ENCODE peak calls at places on chromosomes 3 and 15, in five cellular contexts. C is upper lobe of right lung, Q is SJCRH30, L is OCI-LY7, E is heart left ventricle. P is an unnamed sample.

GRCh38 chr15:86647810-86648440 is 568.3 kb downstream of the AGBL1 start:
- DNase-seq in L (no peak), E (no peak), C (no peak), Q (no peak), P (no peak)

GRCh38 chr3:139388961-139389551 is 391 bp downstream of the COPB2 start:
- DNase-seq in L (peak; percentile 39), E (no peak), C (no peak), Q (no peak), P (no peak)

GRCh38 chr3:17949116-17949515 is 206.7 kb upstream of the TBC1D5 start:
- DNase-seq in Q (no peak), C (no peak), L (peak; percentile 16), E (no peak), P (no peak)

GRCh38 chr3:160601288-160601687 is 35.9 kb upstream of the KPNA4 start:
- DNase-seq in Q (no peak), C (no peak), L (no peak), E (no peak), P (no peak)

GRCh38 chr15:50911001-50911400 is 2.5 kb downstream of the AP4E1 start:
- DNase-seq in C (no peak), L (no peak), E (no peak), Q (no peak), P (peak; percentile 58)

GRCh38 chr15:67820992-67821783 is 4.1 kb upstream of the SKOR1 start:
- DNase-seq in Q (no peak), E (peak; percentile 79), L (no peak), C (peak; percentile 76), P (peak; percentile 53)

GRCh38 chr3:177071496-177072156 is 125.7 kb downstream of the TBL1XR1 start:
- DNase-seq in C (no peak), Q (peak; percentile 53), L (no peak), E (no peak), P (no peak)

GRCh38 chr3:126487151-126487771 is 11.6 kb upstream of the ZXDC start:
- DNase-seq in Q (no peak), L (peak; percentile 11), C (no peak), E (peak; percentile 64), P (peak; percentile 73)

GRCh38 chr3:60886518-60886917 is 364.7 kb downstream of the FHIT start:
- DNase-seq in E (no peak), L (no peak), C (no peak), Q (no peak), P (peak; percentile 15)

GRCh38 chr3:98894791-98895576 is 6.5 kb downstream of the DCBLD2 start:
- DNase-seq in Q (no peak), C (no peak), E (no peak), L (no peak), P (peak; percentile 30)

GRCh38 chr3:98890181-98890882 is 11.2 kb downstream of the DCBLD2 start:
- DNase-seq in L (no peak), E (no peak), C (no peak), Q (no peak), P (peak; percentile 55)

GRCh38 chr3:98890960-98891910 is 10.3 kb downstream of the DCBLD2 start:
- DNase-seq in Q (no peak), C (no peak), L (no peak), E (no peak), P (peak; percentile 33)

GRCh38 chr3:98893740-98894139 is 7.8 kb downstream of the DCBLD2 start:
- DNase-seq in Q (peak; percentile 61), E (no peak), L (no peak), C (no peak), P (peak; percentile 92)

DNA sequence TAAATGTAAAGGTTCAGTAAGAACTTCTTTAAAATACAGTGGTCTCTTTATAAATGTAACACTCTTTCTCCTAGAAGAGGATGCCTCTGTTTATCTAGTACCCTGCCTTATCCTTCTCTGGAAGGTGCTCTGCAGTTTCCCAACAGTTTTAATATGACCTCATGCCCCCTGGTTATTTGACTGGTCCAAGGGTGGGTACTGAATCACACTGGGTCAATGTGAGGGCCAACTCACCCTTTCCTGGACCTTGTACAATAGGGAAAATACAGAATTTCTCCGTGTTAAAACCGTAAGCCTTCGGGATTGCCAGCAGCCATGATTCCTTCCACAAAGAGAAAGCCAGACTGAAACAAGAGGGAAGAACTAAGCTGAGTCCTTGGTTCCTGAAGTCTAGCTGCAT is 9.2 kb downstream of the DCBLD2 start:
- DNase-seq in L (no peak), Q (no peak), C (no peak), E (no peak), P (no peak)
- H3K4me1 ChIP-seq in L (no peaks in the 10 kb centered on the region), Q (peaks cover 14% of the 10 kb centered on the region), C (peaks cover 5% of the 10 kb centered on the region), E (peaks cover 15% of the 10 kb centered on the region), P (peaks cover 24% of the 10 kb centered on the region)

GRCh38 chr3:12181301-12181700 is 22.6 kb upstream of the TIMP4 start:
- DNase-seq in L (no peak), Q (no peak), C (no peak), E (no peak), P (no peak)

GRCh38 chr3:12178091-12178820 is 19.5 kb upstream of the TIMP4 start:
- DNase-seq in C (no peak), Q (no peak), L (no peak), E (peak; percentile 79), P (peak; percentile 10)

GRCh38 chr3:12179441-12179840 is 20.7 kb upstream of the TIMP4 start:
- DNase-seq in E (no peak), C (no peak), L (no peak), Q (no peak), P (no peak)

GRCh38 chr3:12181806-12182205 is 23.1 kb upstream of the TIMP4 start:
- DNase-seq in L (no peak), C (no peak), E (no peak), Q (no peak), P (no peak)

GRCh38 chr3:12180218-12180617 is 21.5 kb upstream of the TIMP4 start:
- DNase-seq in E (peak; percentile 76), C (peak; percentile 89), Q (peak; percentile 41), L (no peak), P (peak; percentile 56)
- H3K4me1 ChIP-seq in E (peaks cover 9% of the 10 kb centered on the region), C (peaks cover 9% of the 10 kb centered on the region), Q (peaks cover 6% of the 10 kb centered on the region), L (no peaks in the 10 kb centered on the region), P (no peaks in the 10 kb centered on the region)

DNA sequence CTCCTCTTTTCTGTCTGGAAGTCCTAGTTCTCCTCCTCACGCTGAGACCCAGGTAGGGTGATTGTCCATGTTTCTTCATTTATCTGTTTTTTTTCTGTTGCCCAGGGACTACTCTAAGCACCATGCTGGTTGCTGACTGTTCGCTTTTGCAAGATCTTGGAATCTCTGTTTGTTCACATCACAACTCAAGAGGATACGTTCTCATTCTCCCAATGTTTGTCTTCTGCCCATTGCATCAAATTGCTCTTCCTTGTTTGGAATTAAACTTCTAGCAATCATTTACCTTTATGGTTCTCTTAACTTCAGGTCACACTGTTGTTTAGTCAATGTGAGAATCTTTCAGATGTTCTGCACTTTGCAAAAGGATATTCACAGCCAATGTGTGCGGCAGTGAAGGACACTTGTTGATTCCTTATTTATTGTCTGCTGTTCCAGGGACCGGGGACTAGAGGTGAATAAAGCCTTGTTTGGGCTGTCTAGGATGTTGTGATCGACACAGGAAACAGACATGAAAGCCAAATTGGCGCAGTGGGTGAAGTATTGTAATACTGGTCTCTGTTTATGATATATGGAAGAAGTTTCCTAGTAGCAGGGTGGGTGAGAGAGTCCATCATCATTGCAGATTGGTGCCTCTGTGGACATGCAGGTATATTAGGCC is 24.5 kb downstream of the LPP start:
- DNase-seq in C (no peak), L (no peak), Q (no peak), E (no peak), P (no peak)
- H3K4me1 ChIP-seq in C (peaks cover 31% of the 10 kb centered on the region), L (peaks cover 72% of the 10 kb centered on the region), Q (no peaks in the 10 kb centered on the region), E (peaks cover 5% of the 10 kb centered on the region), P (peaks cover 2% of the 10 kb centered on the region)

GRCh38 chr15:78168591-78168990 is 19.4 kb downstream of the IDH3A start:
- DNase-seq in L (peak; percentile 64), Q (no peak), C (no peak), E (no peak), P (no peak)
- H3K4me1 ChIP-seq in L (peaks cover 64% of the 10 kb centered on the region), Q (no peaks in the 10 kb centered on the region), C (no peaks in the 10 kb centered on the region), E (peaks cover 4% of the 10 kb centered on the region), P (no peaks in the 10 kb centered on the region)

DNA sequence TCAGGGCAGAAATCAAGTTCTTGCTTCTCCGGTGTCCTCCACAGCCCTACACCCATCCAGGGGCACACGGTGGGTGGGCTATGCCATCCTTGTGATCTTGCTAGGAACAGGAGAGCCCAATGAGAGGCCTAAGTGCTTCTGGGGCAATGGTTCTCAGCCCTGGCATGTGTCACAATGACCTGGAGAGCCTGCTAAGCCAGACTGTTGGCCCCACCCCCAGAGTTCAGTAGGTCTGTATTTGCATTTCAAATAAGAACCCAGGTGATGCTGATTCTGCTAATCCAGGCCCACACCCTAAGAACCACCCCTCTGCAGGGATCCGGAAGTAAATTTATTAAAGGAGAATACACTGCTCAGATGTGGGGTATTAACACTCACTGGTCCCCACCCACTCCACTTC is 57.9 kb downstream of the RORA start:
- DNase-seq in E (no peak), C (no peak), L (peak; percentile 34), Q (no peak), P (no peak)
- H3K4me1 ChIP-seq in E (no peaks in the 10 kb centered on the region), C (peaks cover 4% of the 10 kb centered on the region), L (peaks cover 31% of the 10 kb centered on the region), Q (no peaks in the 10 kb centered on the region), P (peaks cover 7% of the 10 kb centered on the region)

GRCh38 chr3:81742581-81742980 is 18.9 kb downstream of the GBE1 start:
- DNase-seq in E (no peak), C (no peak), Q (peak; percentile 12), L (no peak), P (no peak)
- H3K4me1 ChIP-seq in E (peaks cover 20% of the 10 kb centered on the region), C (peaks cover 16% of the 10 kb centered on the region), Q (peaks cover 62% of the 10 kb centered on the region), L (peaks cover 6% of the 10 kb centered on the region), P (no peaks in the 10 kb centered on the region)

GRCh38 chr3:140948460-140949249 is 7.0 kb downstream of the SLC25A36 start:
- DNase-seq in C (no peak), L (no peak), E (no peak), Q (no peak), P (no peak)
- H3K4me1 ChIP-seq in C (peaks cover 33% of the 10 kb centered on the region), L (peaks cover 15% of the 10 kb centered on the region), E (peaks cover 19% of the 10 kb centered on the region), Q (peaks cover 12% of the 10 kb centered on the region), P (no peaks in the 10 kb centered on the region)

P was measured in mesendoderm.